ENCODE peak calls at places on chromosomes 16 and 17, in ten cellular contexts. Z, K, E, H, F, I, U, X, V and S are unnamed samples.

GRCh38 chr17:43324205-43324893 is 74.4 kb upstream of the ARL4D start:
- DNase-seq in V (no peak), H (no peak), I (no peak), U (no peak), F (no peak), E (no peak), X (no peak), K (no peak), Z (no peak), S (peak)

GRCh38 chr17:35900693-35901487 is 20.7 kb upstream of the CCL5 start:
- DNase-seq in X (no peak), Z (no peak), U (no peak), H (no peak), I (peak), F (no peak), K (no peak), V (peak), E (no peak), S (no peak)

GRCh38 chr17:7634384-7634783 is 4.4 kb downstream of the SHBG start:
- DNase-seq in K (peak), X (no peak), V (peak), E (no peak), Z (peak), I (peak), H (peak), U (no peak), F (no peak), S (no peak)

GRCh38 chr16:86240716-86241363 is 269.5 kb upstream of the FOXF1 start:
- DNase-seq in I (no peak), U (no peak), H (no peak), K (no peak), F (no peak), V (no peak), E (no peak), Z (no peak), X (no peak), S (no peak)

GRCh38 chr16:86508947-86509758 is 1.2 kb upstream of the FOXF1 start:
- DNase-seq in K (no peak), E (no peak), I (peak), H (no peak), X (no peak), Z (no peak), U (no peak), V (peak), F (no peak), S (peak)

GRCh38 chr17:72416905-72417304 is 296.1 kb downstream of the SOX9 start:
- DNase-seq in K (no peak), H (no peak), Z (no peak), V (no peak), I (no peak), F (no peak), E (no peak), X (no peak), U (no peak), S (no peak)

GRCh38 chr16:24700549-24701392 is 28.7 kb upstream of the TNRC6A start:
- DNase-seq in X (peak), U (no peak), V (peak), I (peak), H (no peak), Z (no peak), F (peak), E (peak), K (no peak), S (peak)

GRCh38 chr17:48575066-48575582 is 3.0 kb downstream of the HOXB4 start:
- DNase-seq in X (no peak), K (no peak), U (no peak), H (no peak), F (no peak), V (no peak), I (no peak), E (no peak), Z (peak), S (peak)

GRCh38 chr17:82863941-82864720 is 24.3 kb upstream of the ZNF750 start:
- DNase-seq in F (no peak), X (no peak), V (peak), H (peak), Z (no peak), E (peak), I (peak), K (peak), U (peak), S (peak)

GRCh38 chr17:68792042-68792685 is 163.0 kb downstream of the ABCA8 start:
- DNase-seq in X (no peak), U (no peak), I (no peak), F (no peak), H (no peak), Z (no peak), V (peak), E (no peak), K (no peak), S (no peak)

GRCh38 chr16:50305441-50306061 is 39.2 kb downstream of the ADCY7 start:
- DNase-seq in K (no peak), U (no peak), E (peak), X (no peak), Z (no peak), F (no peak), V (no peak), I (no peak), H (no peak), S (no peak)

GRCh38 chr17:57894848-57895247 is 45.0 kb upstream of the MRPS23 start:
- DNase-seq in H (no peak), X (no peak), I (no peak), Z (no peak), K (no peak), F (no peak), U (no peak), E (no peak), V (no peak), S (no peak)

GRCh38 chr17:81130385-81131288 is 34.7 kb upstream of the PVALEF start:
- DNase-seq in I (no peak), V (no peak), K (no peak), E (peak), U (no peak), F (no peak), H (no peak), Z (no peak), X (no peak), S (no peak)